ENCODE peak calls at places on chromosomes 13 and 19, in eight cellular contexts. Q is A549, X is SK-N-SH, Z is HCT116, L is HepG2, B is GM12878, W is K562, G is H1. F is an unnamed sample. For H3K4me1, the result is how much of the 10 kb centered on the place peaks cover.

GRCh38 chr13:101473458-101473857 is 21.0 kb downstream of the ITGBL1 start:
- DNase-seq in Q (no peak), X (no peak), Z (no peak), L (no peak), B (no peak), W (no peak), G (no peak), F (peak)

GRCh38 chr13:101289764-101290163 is 126.5 kb downstream of the NALCN start:
- DNase-seq in Q (peak), X (peak), Z (no peak), L (no peak), B (no peak), W (no peak), G (peak), F (peak)

GRCh38 chr19:20482721-20483120 is 82.9 kb downstream of the ZNF737 start:
- DNase-seq in Q (peak), X (no peak), Z (no peak), L (no peak), B (no peak), W (no peak), G (peak), F (no peak)

GRCh38 chr19:46365561-46365960 is 18.7 kb downstream of the PPP5C start:
- DNase-seq in Q (no peak), X (no peak), Z (no peak), L (no peak), B (no peak), W (no peak), G (no peak), F (no peak)

GRCh38 chr19:5314012-5314906 is 26.4 kb downstream of the PTPRS start:
- DNase-seq in Q (peak), X (no peak), Z (no peak), L (peak), B (no peak), W (no peak), G (no peak), F (no peak)

GRCh38 chr19:50720921-50721291 is 1.3 kb upstream of the SHANK1 start:
- DNase-seq in Q (peak), X (no peak), Z (no peak), L (no peak), B (no peak), W (no peak), G (no peak), F (no peak)

GRCh38 chr19:5664515-5664914 is 15.8 kb downstream of the MICOS13 start:
- DNase-seq in Q (no peak), X (no peak), Z (no peak), L (no peak), B (no peak), W (no peak), G (no peak), F (no peak)

GRCh38 chr19:19580417-19580816 is 38.1 kb downstream of the PBX4 start:
- DNase-seq in Q (no peak), X (no peak), Z (no peak), L (no peak), B (no peak), W (no peak), G (no peak), F (no peak)

GRCh38 chr13:109631069-109631468 is 155.3 kb downstream of the IRS2 start:
- DNase-seq in Q (no peak), X (no peak), Z (no peak), L (no peak), B (no peak), W (no peak), G (no peak), F (no peak)

GRCh38 chr19:44891016-44891882 is at the start of gene TOMM40:
- DNase-seq in Q (peak), X (peak), Z (no peak), L (peak), B (no peak), W (no peak), G (no peak), F (no peak)

GRCh38 chr19:41413947-41414346 is 13.2 kb downstream of the B3GNT8 start:
- DNase-seq in Q (no peak), X (no peak), Z (no peak), L (no peak), B (no peak), W (no peak), G (no peak), F (no peak)

GRCh38 chr19:41411682-41412265 is 14.2 kb downstream of the BCKDHA start:
- DNase-seq in Q (no peak), X (no peak), Z (no peak), L (no peak), B (no peak), W (no peak), G (no peak), F (no peak)

GRCh38 chr19:41416194-41416674 is 10.9 kb downstream of the B3GNT8 start:
- DNase-seq in Q (no peak), X (no peak), Z (no peak), L (no peak), B (no peak), W (no peak), G (no peak), F (no peak)

GRCh38 chr19:41412953-41413352 is 14.2 kb downstream of the B3GNT8 start:
- DNase-seq in Q (no peak), X (no peak), Z (no peak), L (no peak), B (no peak), W (no peak), G (no peak), F (no peak)

GRCh38 chr19:41415154-41415571 is 12.0 kb downstream of the B3GNT8 start:
- DNase-seq in Q (no peak), X (no peak), Z (no peak), L (no peak), B (no peak), W (no peak), G (no peak), F (no peak)
- H3K27ac ChIP-seq in Q (no peak), X (no peak), Z (no peak), L (no peak), B (no peak), W (no peak), G (no peak), F (no peak)

GRCh38 chr13:21579754-21580316 is 24.1 kb downstream of the MICU2 start:
- DNase-seq in Q (no peak), X (no peak), Z (no peak), L (no peak), B (peak), W (no peak), G (no peak), F (peak)

GRCh38 chr13:21580736-21581135 is 23.2 kb downstream of the MICU2 start:
- DNase-seq in Q (no peak), X (no peak), Z (no peak), L (no peak), B (no peak), W (no peak), G (no peak), F (no peak)

GRCh38 chr13:21573920-21574712 is 29.9 kb downstream of the MICU2 start:
- DNase-seq in Q (no peak), X (no peak), Z (no peak), L (peak), B (no peak), W (no peak), G (no peak), F (no peak)

DNA sequence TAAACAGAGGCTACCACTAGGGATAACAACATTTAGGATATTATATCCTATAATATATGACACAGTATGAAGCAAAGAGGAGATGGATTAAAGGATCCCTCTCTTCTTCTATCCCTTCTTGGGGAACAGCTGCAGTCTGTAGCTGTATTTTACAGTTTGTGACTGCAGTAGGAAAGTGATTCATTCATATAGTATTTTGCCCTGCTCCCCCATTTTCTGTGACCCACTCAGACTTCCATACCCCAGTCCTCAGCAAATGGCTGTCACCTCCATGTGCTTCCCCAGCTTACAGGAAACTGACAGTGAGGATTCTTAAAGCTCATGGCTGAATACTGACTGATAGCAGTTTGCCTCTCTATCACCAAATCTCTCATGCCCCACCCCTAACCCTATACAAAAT is 27.5 kb downstream of the MICU2 start:
- DNase-seq in Q (no peak), X (no peak), Z (no peak), L (no peak), B (no peak), W (peak), G (no peak), F (peak)
- H3K4me1 ChIP-seq in Q (under half), X (under half), Z (under half), L (under half), B (under half), W (under half), G (under half), F (under half)

GRCh38 chr19:35451278-35452096 is 3.4 kb downstream of the FFAR2 start:
- DNase-seq in Q (no peak), X (no peak), Z (no peak), L (no peak), B (peak), W (no peak), G (no peak), F (no peak)
- TF ChIP-seq MAX in Q (no peak), X (no peak), Z (no peak), L (no peak), B (no peak), W (no peak), G (no peak), F (no peak)

GRCh38 chr13:98451676-98452105 is 125.2 kb downstream of the STK24 start:
- DNase-seq in Q (no peak), X (no peak), Z (no peak), L (no peak), B (no peak), W (no peak), G (no peak), F (no peak)
- H3K27ac ChIP-seq in Q (no peak), X (no peak), Z (no peak), L (no peak), B (no peak), W (no peak), G (no peak), F (no peak)

GRCh38 chr13:75362026-75362425 is 119.9 kb downstream of the TBC1D4 start:
- DNase-seq in Q (no peak), X (no peak), Z (no peak), L (no peak), B (no peak), W (no peak), G (no peak), F (no peak)
- H3K4me1 ChIP-seq in Q (under half), X (under half), Z (under half), L (half or more), B (under half), W (under half), G (under half), F (under half)

DNA sequence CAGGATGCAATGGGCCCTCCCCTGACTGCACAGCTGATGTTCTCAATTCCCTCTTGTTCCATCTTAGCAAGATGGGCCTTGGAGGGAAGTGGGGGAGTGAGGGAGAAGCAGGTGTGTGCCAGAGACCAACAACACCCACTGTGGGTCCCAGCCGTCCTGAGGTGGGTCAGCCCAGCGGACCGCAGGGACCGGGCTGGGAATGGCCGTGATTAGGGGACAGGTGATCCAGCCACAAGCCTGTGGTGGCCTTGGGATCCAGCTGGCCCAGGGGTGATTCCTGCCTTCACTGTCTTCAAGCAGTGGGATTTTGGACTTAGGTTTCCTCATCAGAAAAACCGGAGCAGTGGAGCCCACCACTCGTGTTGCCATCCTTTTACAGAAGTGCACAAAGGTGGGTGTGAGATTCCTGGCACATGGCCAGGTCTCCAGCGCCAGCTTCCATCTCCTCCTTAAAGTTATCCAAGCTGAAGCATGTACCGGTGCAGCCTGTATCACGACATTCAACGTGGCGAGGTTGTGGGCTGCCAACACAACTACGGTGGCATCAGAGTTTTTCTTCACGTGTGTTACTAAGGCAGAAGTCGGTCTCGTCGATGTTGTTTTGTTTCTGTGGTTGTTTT is 9.0 kb upstream of the ATP11A start:
- DNase-seq in Q (no peak), X (no peak), Z (no peak), L (no peak), B (no peak), W (no peak), G (no peak), F (no peak)
- TF ChIP-seq MAX in Q (no peak), X (no peak), Z (no peak), L (no peak), B (no peak), W (no peak), G (no peak), F (no peak)

GRCh38 chr13:80180745-80181144 is 160.2 kb downstream of the SPRY2 start:
- DNase-seq in Q (no peak), X (no peak), Z (no peak), L (no peak), B (no peak), W (no peak), G (no peak), F (no peak)
- H3K27ac ChIP-seq in Q (no peak), X (no peak), Z (no peak), L (no peak), B (no peak), W (no peak), G (no peak), F (no peak)

DNA sequence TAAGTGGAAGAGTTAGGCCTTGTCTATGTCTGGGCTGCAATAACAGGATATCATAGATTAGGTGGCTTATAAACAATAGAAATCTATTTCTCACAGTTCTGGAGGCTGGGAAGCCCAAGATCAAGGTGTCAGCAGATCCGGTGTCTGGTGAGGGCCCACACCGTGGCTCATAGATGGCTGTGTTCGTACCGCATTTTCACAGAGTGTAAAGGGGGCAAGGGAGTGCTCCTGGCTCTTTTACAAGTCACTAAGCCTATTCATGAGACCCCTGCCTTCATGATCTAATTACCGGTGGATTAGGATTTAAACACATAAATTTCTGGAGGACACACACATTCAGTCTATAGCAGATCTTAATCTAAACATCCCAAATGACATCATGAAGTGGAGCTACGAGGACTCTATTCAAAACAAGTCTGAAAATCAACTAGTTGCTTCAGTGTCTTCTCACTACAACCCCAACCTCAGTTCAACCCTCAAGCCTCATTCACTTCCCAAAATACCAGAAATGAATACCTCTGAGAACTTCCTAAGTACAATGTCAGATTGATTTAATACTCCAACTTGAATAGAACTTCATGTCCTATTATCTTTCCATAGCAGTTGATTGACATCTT is 23.5 kb downstream of the ENOX1 start:
- DNase-seq in Q (no peak), X (no peak), Z (no peak), L (no peak), B (no peak), W (no peak), G (no peak), F (no peak)
- H3K4me1 ChIP-seq in Q (under half), X (under half), Z (under half), L (under half), B (under half), W (under half), G (under half), F (under half)

F was measured in endothelial cell of umbilical vein.